ENCODE peak calls at places on chromosome 17, in ten cellular contexts. K is AG04449; T is CD8-positive, alpha-beta T cell; A is AG04450; P is PC-9; E is ascending aorta; Y is cardiac muscle cell; L is foreskin fibroblast; N is breast epithelium; Q is body of pancreas. B is an unnamed sample.

GRCh38 chr17:63701477-63702222 is 1.7 kb upstream of the LIMD2 start:
- DNase-seq in K (no peak), T (peak), A (no peak), P (no peak), E (no peak), Y (no peak), L (no peak), N (no peak), Q (no peak), B (no peak)

GRCh38 chr17:62626719-62627218 is 701 bp upstream of the MRC2 start:
- DNase-seq in K (peak), T (no peak), A (peak), P (no peak), E (no peak), Y (peak), L (peak), N (no peak), Q (no peak), B (peak)

GRCh38 chr17:18191967-18192366 is 8.3 kb downstream of the ALKBH5 start:
- DNase-seq in K (no peak), T (peak), A (no peak), P (no peak), E (no peak), Y (no peak), L (peak), N (no peak), Q (no peak), B (no peak)

GRCh38 chr17:8222630-8223355 is 12.4 kb upstream of the AURKB start:
- DNase-seq in K (peak), T (peak), A (peak), P (peak), E (peak), Y (peak), L (peak), N (peak), Q (peak), B (peak)

GRCh38 chr17:17672453-17673368 is 8.5 kb upstream of the RAI1 start:
- DNase-seq in K (no peak), T (peak), A (no peak), P (peak), E (no peak), Y (no peak), L (no peak), N (no peak), Q (no peak), B (no peak)

GRCh38 chr17:40316571-40317344 is 7.8 kb downstream of the RARA start:
- DNase-seq in K (no peak), T (no peak), A (peak), P (peak), E (no peak), Y (peak), L (peak), N (peak), Q (peak), B (no peak)

GRCh38 chr17:80738406-80738805 is 193.8 kb downstream of the RPTOR start:
- DNase-seq in K (no peak), T (no peak), A (no peak), P (no peak), E (no peak), Y (no peak), L (no peak), N (no peak), Q (no peak), B (no peak)

GRCh38 chr17:40309031-40309937 is at the start of gene RARA:
- DNase-seq in K (no peak), T (peak), A (no peak), P (peak), E (no peak), Y (peak), L (peak), N (no peak), Q (peak), B (no peak)

GRCh38 chr17:17044846-17045561 is 2.7 kb downstream of the MPRIP start:
- DNase-seq in K (no peak), T (no peak), A (peak), P (peak), E (no peak), Y (peak), L (peak), N (peak), Q (peak), B (peak)

GRCh38 chr17:47716381-47716780 is 16.7 kb upstream of the TBX21 start:
- DNase-seq in K (no peak), T (no peak), A (no peak), P (no peak), E (no peak), Y (no peak), L (no peak), N (no peak), Q (no peak), B (no peak)
- H3K4me3 ChIP-seq in K (no peak), T (no peak), A (no peak), P (no peak), E (no peak), Y (no peak), L (no peak), N (no peak), Q (no peak), B (no peak)

GRCh38 chr17:77371117-77371887 is 230.5 kb downstream of the SEC14L1 start:
- DNase-seq in K (peak), T (no peak), A (no peak), P (no peak), E (no peak), Y (peak), L (peak), N (no peak), Q (peak), B (no peak)

GRCh38 chr17:77371888-77372443 is 231.2 kb downstream of the SEC14L1 start:
- DNase-seq in K (no peak), T (no peak), A (no peak), P (no peak), E (no peak), Y (no peak), L (no peak), N (no peak), Q (peak), B (no peak)

GRCh38 chr17:77373298-77374169 is 232.8 kb downstream of the SEC14L1 start:
- DNase-seq in K (no peak), T (peak), A (no peak), P (no peak), E (no peak), Y (peak), L (peak), N (no peak), Q (peak), B (no peak)

GRCh38 chr17:77374170-77374936 is 233.6 kb downstream of the SEC14L1 start:
- DNase-seq in K (no peak), T (peak), A (peak), P (no peak), E (peak), Y (peak), L (peak), N (peak), Q (peak), B (peak)

GRCh38 chr17:77372444-77373297 is 231.9 kb downstream of the SEC14L1 start:
- DNase-seq in K (no peak), T (peak), A (peak), P (no peak), E (peak), Y (peak), L (peak), N (no peak), Q (peak), B (no peak)
- TF ChIP-seq CTCF in K (peak), T (no peak), A (no peak), P (no peak), E (no peak), Y (no peak), L (no peak), N (no peak), Q (no peak), B (no peak)

GRCh38 chr17:31538080-31538762 is 146.7 kb downstream of the RAB11FIP4 start:
- DNase-seq in K (no peak), T (no peak), A (no peak), P (no peak), E (no peak), Y (no peak), L (no peak), N (no peak), Q (no peak), B (no peak)
- H3K4me3 ChIP-seq in K (no peak), T (no peak), A (no peak), P (no peak), E (no peak), Y (no peak), L (no peak), N (no peak), Q (no peak), B (no peak)

GRCh38 chr17:43349142-43349541 is 49.7 kb upstream of the ARL4D start:
- DNase-seq in K (no peak), T (no peak), A (no peak), P (no peak), E (no peak), Y (no peak), L (no peak), N (no peak), Q (no peak), B (no peak)
- TF ChIP-seq CTCF in K (no peak), T (no peak), A (no peak), P (peak), E (no peak), Y (no peak), L (no peak), N (no peak), Q (no peak), B (no peak)